ENCODE peak calls at places on chromosomes 1 and 21, in nine cellular contexts. V is SK-N-SH, Q is heart left ventricle, U is activated B cell treated with CpG ODN at 0.5 μM for 24 hours, C is prostate gland, O is MCF 10A, D is tibial nerve, F is body of pancreas, E is GM10248. T is an unnamed sample.

GRCh38 chr1:31712625-31713024 is 8.8 kb upstream of the COL16A1 start:
- DNase-seq in V (no peak), Q (peak; percentile 46), U (no peak), C (no peak), O (peak; percentile 38), D (peak; percentile 47), F (no peak), E (no peak), T (no peak)

GRCh38 chr1:233355841-233356704 is 28.5 kb downstream of the MAP3K21 start:
- DNase-seq in V (no peak), Q (no peak), U (no peak), C (no peak), O (no peak), D (no peak), F (no peak), E (no peak), T (no peak)

GRCh38 chr1:37323486-37324377 is 150.6 kb upstream of the ZC3H12A start:
- DNase-seq in V (peak; percentile 76), Q (no peak), U (no peak), C (no peak), O (peak; percentile 65), D (no peak), F (no peak), E (peak; percentile 75), T (no peak)

GRCh38 chr1:20266141-20266540 is 24.5 kb upstream of the VWA5B1 start:
- DNase-seq in V (no peak), Q (no peak), U (no peak), C (no peak), O (no peak), D (no peak), F (no peak), E (no peak), T (no peak)

GRCh38 chr1:36238433-36238832 is 14.2 kb downstream of the THRAP3 start:
- DNase-seq in V (no peak), Q (no peak), U (no peak), C (no peak), O (no peak), D (no peak), F (no peak), E (no peak), T (no peak)

GRCh38 chr21:15062566-15062965 is 2.2 kb downstream of the NRIP1 start:
- DNase-seq in V (no peak), Q (no peak), U (no peak), C (no peak), O (peak; percentile 42), D (no peak), F (no peak), E (peak; percentile 10), T (no peak)

GRCh38 chr1:168628807-168629206 is 52.4 kb downstream of the XCL1 start:
- DNase-seq in V (no peak), Q (no peak), U (no peak), C (no peak), O (peak; percentile 89), D (no peak), F (no peak), E (no peak), T (no peak)

GRCh38 chr1:67019600-67020136 is 34.3 kb downstream of the SLC35D1 start:
- DNase-seq in V (no peak), Q (no peak), U (no peak), C (no peak), O (no peak), D (no peak), F (no peak), E (no peak), T (no peak)

GRCh38 chr1:220881918-220882891 is 3.0 kb downstream of the HLX start:
- DNase-seq in V (peak; percentile 13), Q (no peak), U (no peak), C (no peak), O (peak; percentile 53), D (no peak), F (peak; percentile 32), E (peak; percentile 9), T (peak; percentile 53)

GRCh38 chr1:220884981-220885918 is 6.0 kb downstream of the HLX start:
- DNase-seq in V (no peak), Q (no peak), U (no peak), C (no peak), O (no peak), D (no peak), F (no peak), E (no peak), T (no peak)

GRCh38 chr1:220885971-220886370 is 6.7 kb downstream of the HLX start:
- DNase-seq in V (no peak), Q (no peak), U (no peak), C (no peak), O (no peak), D (no peak), F (no peak), E (no peak), T (no peak)

GRCh38 chr1:220886470-220887201 is 7.4 kb downstream of the HLX start:
- DNase-seq in V (no peak), Q (no peak), U (no peak), C (no peak), O (no peak), D (no peak), F (no peak), E (no peak), T (no peak)

DNA sequence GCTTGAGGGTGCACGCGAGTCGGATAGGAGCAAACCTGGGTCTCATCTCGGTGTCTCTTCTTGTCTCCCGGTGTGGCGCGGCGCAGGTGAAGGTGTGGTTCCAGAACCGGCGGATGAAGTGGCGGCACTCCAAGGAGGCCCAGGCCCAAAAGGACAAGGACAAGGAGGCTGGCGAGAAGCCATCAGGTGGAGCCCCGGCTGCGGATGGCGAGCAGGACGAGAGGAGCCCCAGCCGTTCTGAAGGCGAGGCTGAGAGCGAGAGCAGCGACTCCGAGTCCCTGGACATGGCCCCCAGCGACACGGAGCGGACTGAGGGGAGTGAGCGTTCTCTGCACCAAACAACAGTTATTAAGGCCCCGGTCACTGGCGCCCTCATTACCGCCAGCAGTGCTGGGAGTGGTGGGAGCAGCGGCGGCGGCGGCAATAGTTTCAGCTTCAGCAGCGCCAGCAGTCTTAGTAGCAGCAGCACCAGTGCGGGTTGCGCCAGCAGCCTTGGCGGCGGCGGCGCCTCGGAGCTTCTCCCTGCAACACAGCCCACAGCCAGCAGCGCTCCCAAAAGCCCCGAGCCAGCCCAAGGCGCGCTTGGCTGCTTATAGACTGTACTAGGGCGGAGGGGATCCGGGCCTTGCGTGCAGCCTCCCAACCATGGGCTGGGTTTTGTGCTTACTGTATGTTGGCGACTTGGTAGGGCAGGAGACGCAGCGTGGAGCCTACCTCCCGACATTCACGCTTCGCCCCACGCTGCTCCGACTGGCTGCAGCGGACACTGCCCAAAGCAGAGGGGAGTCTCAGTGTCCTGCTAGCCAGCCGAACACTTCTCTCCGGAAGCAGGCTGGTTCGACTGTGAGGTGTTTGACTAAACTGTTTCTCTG is 5.1 kb downstream of the HLX start:
- DNase-seq in V (no peak), Q (no peak), U (no peak), C (no peak), O (no peak), D (no peak), F (no peak), E (no peak), T (no peak)
- TF ChIP-seq CTCF in V (no peak), Q (no peak), U (no peak), C (no peak), O (no peak), D (no peak), F (no peak), E (no peak), T (no peak)

GRCh38 chr1:44592208-44593145 is 81.8 kb downstream of the TMEM53 start:
- DNase-seq in V (no peak), Q (no peak), U (no peak), C (no peak), O (no peak), D (no peak), F (no peak), E (no peak), T (no peak)

GRCh38 chr1:44594353-44594752 is 79.9 kb downstream of the TMEM53 start:
- DNase-seq in V (no peak), Q (no peak), U (no peak), C (no peak), O (no peak), D (no peak), F (no peak), E (no peak), T (no peak)

GRCh38 chr1:44590475-44590874 is 83.8 kb downstream of the TMEM53 start:
- DNase-seq in V (no peak), Q (no peak), U (no peak), C (no peak), O (no peak), D (no peak), F (no peak), E (no peak), T (no peak)

GRCh38 chr1:44596511-44596910 is 77.8 kb downstream of the TMEM53 start:
- DNase-seq in V (no peak), Q (no peak), U (no peak), C (no peak), O (no peak), D (no peak), F (no peak), E (no peak), T (no peak)

GRCh38 chr1:44594871-44595735 is 79.2 kb downstream of the TMEM53 start:
- DNase-seq in V (peak; percentile 92), Q (peak; percentile 81), U (peak; percentile 74), C (peak; percentile 69), O (peak; percentile 72), D (peak; percentile 66), F (peak; percentile 74), E (peak; percentile 92), T (peak; percentile 83)
- TF ChIP-seq CTCF in V (peak; percentile 95), Q (peak; percentile 99), U (no peak), C (peak; percentile 95), O (peak; percentile 99), D (peak; percentile 91), F (peak; percentile 94), E (peak; percentile 97), T (peak; percentile 98)

GRCh38 chr21:32364801-32365200 is 28.0 kb downstream of the URB1 start:
- DNase-seq in V (no peak), Q (no peak), U (no peak), C (no peak), O (no peak), D (no peak), F (no peak), E (no peak), T (no peak)

GRCh38 chr21:32356874-32357395 is 35.9 kb downstream of the URB1 start:
- DNase-seq in V (no peak), Q (no peak), U (no peak), C (no peak), O (no peak), D (no peak), F (no peak), E (no peak), T (no peak)

GRCh38 chr21:32360401-32360981 is 32.3 kb downstream of the URB1 start:
- DNase-seq in V (no peak), Q (no peak), U (no peak), C (peak; percentile 62), O (peak; percentile 46), D (no peak), F (no peak), E (no peak), T (no peak)

GRCh38 chr21:32364387-32364786 is 28.4 kb downstream of the URB1 start:
- DNase-seq in V (no peak), Q (peak; percentile 62), U (no peak), C (peak; percentile 70), O (no peak), D (peak; percentile 21), F (no peak), E (no peak), T (no peak)

GRCh38 chr21:32359719-32360260 is 33.0 kb downstream of the URB1 start:
- DNase-seq in V (no peak), Q (no peak), U (no peak), C (no peak), O (peak; percentile 42), D (no peak), F (peak; percentile 10), E (no peak), T (no peak)
- TF ChIP-seq CTCF in V (peak; percentile 25), Q (peak; percentile 11), U (no peak), C (peak; percentile 31), O (peak; percentile 34), D (no peak), F (no peak), E (no peak), T (no peak)

DNA sequence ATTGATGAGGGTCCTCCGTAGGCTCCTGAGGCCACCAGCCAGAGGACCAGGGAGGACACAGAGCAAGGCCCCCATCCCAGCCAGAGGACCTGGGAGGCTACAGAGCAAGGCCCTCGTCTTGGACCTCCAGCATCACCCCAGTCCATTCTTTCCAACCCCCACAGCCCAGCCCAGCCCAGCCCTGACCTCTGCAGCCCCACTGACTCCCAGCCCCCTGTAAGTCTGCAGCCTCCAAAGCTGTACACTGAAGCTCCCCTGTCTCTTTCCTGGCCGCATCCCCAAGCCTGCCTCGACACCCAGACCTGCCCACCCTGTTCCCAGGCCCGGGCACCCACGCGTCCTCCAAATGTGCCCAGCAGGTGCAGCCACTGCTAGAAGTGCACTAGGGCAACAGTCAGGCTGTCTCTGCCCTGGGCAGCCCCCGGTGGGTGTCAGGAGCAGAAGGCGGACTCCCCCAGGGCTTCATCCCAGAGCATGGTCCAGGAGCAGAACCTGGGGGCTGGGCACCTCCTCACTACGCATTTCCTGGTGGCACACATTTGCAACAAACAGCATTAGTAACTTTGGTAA is 2.1 kb downstream of the DVL1 start:
- DNase-seq in V (no peak), Q (no peak), U (no peak), C (no peak), O (no peak), D (no peak), F (no peak), E (no peak), T (peak; percentile 75)
- TF ChIP-seq CTCF in V (no peak), Q (no peak), U (no peak), C (no peak), O (no peak), D (no peak), F (no peak), E (no peak), T (no peak)

T was measured in upper lobe of left lung.